ENCODE peak calls at places on chromosomes 3 and 15, in four cellular contexts. P, I, B and X are unnamed samples.

GRCh38 chr15:32903591-32903990 is 185.8 kb downstream of the GREM1 start:
- DNase-seq in B (no peak), P (no peak), I (no peak), X (no peak)

GRCh38 chr3:195909645-195910498 is 1.5 kb upstream of the TNK2 start:
- DNase-seq in I (peak), P (peak), B (peak), X (peak)

GRCh38 chr3:156151824-156152428 is 31.5 kb downstream of the KCNAB1 start:
- DNase-seq in I (peak), B (peak), P (peak), X (peak)

GRCh38 chr3:146546366-146546965 is 2.1 kb upstream of the PLSCR1 start:
- DNase-seq in P (no peak), B (no peak), I (no peak), X (no peak)

GRCh38 chr15:98723195-98723594 is 74.9 kb downstream of the IGF1R start:
- DNase-seq in I (no peak), P (no peak), B (no peak), X (no peak)

GRCh38 chr3:18469775-18470174 is 44.6 kb upstream of the SATB1 start:
- DNase-seq in I (peak), P (no peak), B (no peak), X (no peak)

GRCh38 chr3:155387571-155387970 is 94.1 kb upstream of the STRIT1 start:
- DNase-seq in I (no peak), P (no peak), B (no peak), X (no peak)

GRCh38 chr3:78690806-78691205 is 1077.0 kb downstream of the ROBO1 start:
- DNase-seq in I (no peak), P (peak), B (no peak), X (no peak)

GRCh38 chr15:68719051-68719450 is 101.6 kb downstream of the ANP32A start:
- DNase-seq in P (no peak), I (no peak), B (no peak), X (no peak)

GRCh38 chr15:82942691-82943090 is 9.8 kb downstream of the HOMER2 start:
- DNase-seq in B (no peak), P (peak), I (no peak), X (peak)

GRCh38 chr3:81985996-81986723 is 224.7 kb upstream of the GBE1 start:
- DNase-seq in I (no peak), B (no peak), P (no peak), X (no peak)

GRCh38 chr3:132220986-132221385 is 96.2 kb upstream of the ACP3 start:
- DNase-seq in P (no peak), I (no peak), B (no peak), X (no peak)

GRCh38 chr15:101025896-101026631 is 106.9 kb downstream of the LRRK1 start:
- DNase-seq in I (no peak), B (no peak), P (no peak), X (no peak)

GRCh38 chr3:153967260-153967659 is 153.9 kb upstream of the ARHGEF26 start:
- DNase-seq in I (no peak), B (no peak), P (no peak), X (no peak)

GRCh38 chr3:61894988-61895935 is 333.9 kb downstream of the PTPRG start:
- DNase-seq in B (no peak), P (peak), I (no peak), X (peak)